ENCODE peak calls at places on chromosomes 4 and X, in seven cellular contexts. I, N, V, U, W, R and F are unnamed samples. For H3K4me1, the result is how much of the 10 kb centered on the place peaks cover.

GRCh38 chr4:103774326-103774725 is 54.5 kb upstream of the TACR3 start:
- DNase-seq in I (no peak), N (no peak), V (no peak), U (no peak), W (no peak), R (no peak), F (no peak)

GRCh38 chr4:48787031-48787430 is 7.0 kb upstream of the FRYL start:
- DNase-seq in I (no peak), N (no peak), V (no peak), U (peak), W (no peak), R (no peak), F (no peak)

GRCh38 chrX:16160729-16161128 is 6.6 kb upstream of the MAGEB17 start:
- DNase-seq in I (no peak), N (no peak), V (no peak), U (no peak), W (no peak), R (no peak), F (no peak)

GRCh38 chrX:84153538-84153937 is 34.5 kb downstream of the RPS6KA6 start:
- DNase-seq in I (no peak), N (no peak), V (no peak), U (no peak), W (no peak), R (no peak), F (no peak)

GRCh38 chr4:86961605-86962295 is 26.9 kb downstream of the AFF1 start:
- DNase-seq in I (peak), N (no peak), V (no peak), U (peak), W (no peak), R (no peak), F (peak)

GRCh38 chr4:78669453-78669852 is 106.7 kb upstream of the BMP2K start:
- DNase-seq in I (no peak), N (no peak), V (no peak), U (peak), W (no peak), R (no peak), F (peak)

GRCh38 chr4:174277433-174277832 is 6.0 kb downstream of the FBXO8 start:
- DNase-seq in I (no peak), N (no peak), V (no peak), U (no peak), W (no peak), R (no peak), F (no peak)

GRCh38 chrX:118271770-118272169 is 74.1 kb upstream of the WDR44 start:
- DNase-seq in I (no peak), N (no peak), V (no peak), U (no peak), W (no peak), R (no peak), F (peak)

GRCh38 chr4:48949086-48949485 is 37.0 kb upstream of the CWH43 start:
- DNase-seq in I (no peak), N (no peak), V (no peak), U (no peak), W (no peak), R (no peak), F (no peak)

GRCh38 chr4:111943796-111944203 is 201.5 kb upstream of the FAM241A start:
- DNase-seq in I (peak), N (peak), V (no peak), U (peak), W (peak), R (no peak), F (peak)

GRCh38 chr4:109334129-109334528 is 31.7 kb upstream of the COL25A1 start:
- DNase-seq in I (no peak), N (no peak), V (no peak), U (no peak), W (no peak), R (no peak), F (no peak)

GRCh38 chr4:110949516-110949915 is 326.6 kb upstream of the PITX2 start:
- DNase-seq in I (no peak), N (no peak), V (no peak), U (no peak), W (no peak), R (no peak), F (no peak)

GRCh38 chr4:99612704-99613103 is 38.1 kb downstream of the MTTP start:
- DNase-seq in I (peak), N (no peak), V (no peak), U (no peak), W (no peak), R (no peak), F (no peak)

GRCh38 chr4:174929346-174929745 is 11.2 kb downstream of the ADAM29 start:
- DNase-seq in I (no peak), N (no peak), V (no peak), U (peak), W (no peak), R (no peak), F (no peak)

GRCh38 chrX:108558217-108558616 is 118.6 kb downstream of the COL4A5 start:
- DNase-seq in I (no peak), N (no peak), V (no peak), U (no peak), W (no peak), R (no peak), F (no peak)

GRCh38 chrX:38970845-38971244 is 169.6 kb downstream of the MID1IP1 start:
- DNase-seq in I (no peak), N (no peak), V (no peak), U (no peak), W (no peak), R (no peak), F (no peak)

GRCh38 chrX:16612257-16612987 is 37.5 kb upstream of the S100G start:
- DNase-seq in I (no peak), N (no peak), V (no peak), U (no peak), W (no peak), R (no peak), F (no peak)

GRCh38 chr4:40856836-40857362 is 107.1 kb downstream of the NSUN7 start:
- DNase-seq in I (peak), N (peak), V (peak), U (peak), W (peak), R (peak), F (no peak)

GRCh38 chrX:20594985-20595384 is 328.3 kb upstream of the RPS6KA3 start:
- DNase-seq in I (no peak), N (no peak), V (no peak), U (no peak), W (peak), R (no peak), F (no peak)

GRCh38 chrX:13131511-13132137 is 87.2 kb upstream of the FAM9C start:
- DNase-seq in I (peak), N (no peak), V (no peak), U (no peak), W (no peak), R (no peak), F (peak)

GRCh38 chrX:63657821-63658220 is 127.2 kb downstream of the ARHGEF9 start:
- DNase-seq in I (peak), N (peak), V (peak), U (no peak), W (no peak), R (peak), F (no peak)

GRCh38 chrX:112760697-112761096 is 79.9 kb downstream of the AMOT start:
- DNase-seq in I (no peak), N (no peak), V (no peak), U (peak), W (no peak), R (no peak), F (peak)

GRCh38 chr4:187103351-187103750 is 379.7 kb upstream of the FAT1 start:
- DNase-seq in I (no peak), N (no peak), V (no peak), U (peak), W (no peak), R (no peak), F (no peak)

GRCh38 chrX:153926594-153926862 is 464 bp upstream of the ARHGAP4 start:
- DNase-seq in I (no peak), N (no peak), V (no peak), U (no peak), W (no peak), R (no peak), F (no peak)

GRCh38 chr4:8504279-8505007 is 63.9 kb downstream of the TRMT44 start:
- DNase-seq in I (peak), N (no peak), V (no peak), U (no peak), W (no peak), R (no peak), F (peak)

GRCh38 chr4:119286377-119287002 is 35.4 kb downstream of the FABP2 start:
- DNase-seq in I (peak), N (no peak), V (peak), U (peak), W (peak), R (no peak), F (peak)

GRCh38 chr4:101885574-101885973 is 95.0 kb downstream of the BANK1 start:
- DNase-seq in I (no peak), N (no peak), V (no peak), U (no peak), W (no peak), R (no peak), F (no peak)

GRCh38 chr4:169116270-169116901 is 106.3 kb upstream of the CBR4 start:
- DNase-seq in I (no peak), N (no peak), V (no peak), U (no peak), W (no peak), R (no peak), F (no peak)

GRCh38 chr4:112125416-112125815 is 19.8 kb upstream of the FAM241A start:
- DNase-seq in I (no peak), N (no peak), V (no peak), U (no peak), W (no peak), R (no peak), F (no peak)

GRCh38 chr4:145494666-145495065 is 13.0 kb downstream of the SMAD1 start:
- DNase-seq in I (no peak), N (no peak), V (no peak), U (peak), W (no peak), R (no peak), F (no peak)

GRCh38 chr4:3031357-3032064 is 42.8 kb downstream of the HTT-AS start:
- DNase-seq in I (peak), N (no peak), V (no peak), U (no peak), W (no peak), R (no peak), F (no peak)

GRCh38 chr4:82450966-82451755 is 20.8 kb downstream of the ENOPH1 start:
- DNase-seq in I (no peak), N (no peak), V (no peak), U (no peak), W (no peak), R (no peak), F (no peak)

GRCh38 chr4:7095611-7096155 is 27.8 kb upstream of the GRPEL1 start:
- DNase-seq in I (no peak), N (no peak), V (no peak), U (no peak), W (no peak), R (peak), F (no peak)

GRCh38 chrX:24242649-24243556 is 71.0 kb downstream of the SUPT20HL2 start:
- DNase-seq in I (peak), N (no peak), V (peak), U (peak), W (no peak), R (no peak), F (peak)

GRCh38 chr4:24858550-24858949 is 54.3 kb downstream of the CCDC149 start:
- DNase-seq in I (no peak), N (no peak), V (no peak), U (no peak), W (no peak), R (no peak), F (peak)

DNA sequence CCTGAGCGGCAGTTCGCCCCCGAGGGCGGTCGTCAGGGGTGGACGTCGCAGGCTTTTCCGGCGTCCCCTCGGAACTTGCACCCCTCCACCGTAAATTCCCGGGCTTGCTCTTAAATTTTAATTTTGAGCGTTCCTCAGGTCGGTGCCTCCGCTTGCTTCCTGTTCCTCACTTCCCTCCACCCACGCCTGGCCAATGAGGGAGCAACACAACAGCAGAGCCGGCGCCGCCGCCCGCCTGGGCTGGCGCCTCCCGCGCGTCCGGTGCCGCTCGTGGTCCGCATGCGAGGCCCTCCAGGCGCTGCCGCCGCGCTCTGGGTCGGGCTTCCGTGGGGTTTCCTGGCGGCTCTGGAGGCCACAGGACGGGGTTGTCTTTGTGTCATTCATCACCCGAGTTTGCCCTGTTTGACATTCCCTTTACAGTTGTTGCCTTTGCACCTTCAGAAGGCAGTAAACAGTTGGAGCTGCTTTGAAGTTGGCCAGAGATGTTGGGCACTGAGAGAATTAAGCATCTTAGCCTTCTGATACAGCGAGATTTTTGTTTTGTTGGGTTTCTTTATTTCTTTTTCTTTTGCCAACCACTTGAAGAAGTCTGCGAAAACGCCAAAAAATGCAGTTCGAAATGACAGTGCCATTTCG is 692 bp downstream of the SPCS3 start:
- DNase-seq in I (peak), N (no peak), V (peak), U (peak), W (peak), R (peak), F (peak)
- H3K27ac ChIP-seq in I (peak), N (peak), V (peak), U (peak), W (peak), R (peak), F (peak)

GRCh38 chr4:43241104-43241503 is 348.6 kb downstream of the GRXCR1 start:
- DNase-seq in I (no peak), N (no peak), V (no peak), U (no peak), W (no peak), R (no peak), F (no peak)
- H3K4me1 ChIP-seq in I (under half), N (under half), V (under half), U (under half), W (under half), R (under half), F (under half)

DNA sequence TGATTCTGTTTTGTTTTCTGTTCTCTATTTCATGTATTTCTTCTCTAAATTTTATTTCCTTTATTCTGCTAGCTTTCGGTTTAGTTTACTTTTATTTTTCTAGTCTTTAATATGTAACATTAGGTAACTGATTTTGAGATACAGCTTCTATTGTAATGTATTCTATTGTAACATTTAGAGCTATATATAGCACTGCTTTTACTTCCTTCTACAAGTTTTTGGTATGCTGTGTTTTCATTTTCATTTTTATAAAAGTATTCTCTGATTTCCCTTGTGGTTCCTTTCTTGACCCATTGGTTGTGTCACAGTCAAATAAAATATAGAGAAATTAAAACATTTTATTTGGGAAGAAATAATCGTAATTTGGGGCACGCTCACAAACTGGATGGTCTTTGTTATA is 13.9 kb upstream of the CT47A1 start:
- DNase-seq in I (no peak), N (no peak), V (no peak), U (no peak), W (no peak), R (no peak), F (no peak)
- H3K4me3 ChIP-seq in I (no peak), N (no peak), V (no peak), U (no peak), W (no peak), R (no peak), F (no peak)

DNA sequence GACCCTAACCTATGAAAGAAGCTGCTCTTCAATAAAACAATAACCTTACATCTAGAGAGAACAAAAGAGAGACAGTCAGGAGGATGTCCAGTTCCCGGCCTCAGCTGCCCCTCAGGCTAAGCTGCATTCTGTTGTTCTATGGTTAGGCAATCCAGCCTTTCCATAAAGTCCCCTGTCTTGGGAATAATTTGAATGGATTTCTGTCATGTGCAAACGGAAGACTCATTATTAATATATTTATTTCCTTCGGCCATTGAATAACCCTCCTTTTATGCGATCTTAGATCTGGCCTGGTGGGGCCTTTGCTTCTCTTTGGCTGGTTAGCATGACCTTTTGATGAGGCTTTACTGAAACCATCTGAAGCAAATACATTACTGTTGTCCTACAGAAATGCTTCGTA is 80.1 kb downstream of the ANKRD50 start:
- DNase-seq in I (no peak), N (no peak), V (no peak), U (no peak), W (no peak), R (no peak), F (no peak)
- H3K27ac ChIP-seq in I (peak), N (no peak), V (no peak), U (no peak), W (no peak), R (no peak), F (no peak)

GRCh38 chrX:2678583-2678982 is 12.5 kb upstream of the CD99 start:
- DNase-seq in I (no peak), N (no peak), V (no peak), U (no peak), W (no peak), R (no peak), F (no peak)

GRCh38 chrX:2677764-2678163 is 13.3 kb upstream of the CD99 start:
- DNase-seq in I (peak), N (no peak), V (peak), U (no peak), W (no peak), R (peak), F (peak)

GRCh38 chrX:2676794-2677675 is 14.1 kb upstream of the CD99 start:
- DNase-seq in I (no peak), N (no peak), V (no peak), U (no peak), W (no peak), R (no peak), F (no peak)

GRCh38 chrX:2680486-2681348 is 10.4 kb upstream of the CD99 start:
- DNase-seq in I (no peak), N (no peak), V (no peak), U (no peak), W (no peak), R (no peak), F (no peak)

DNA sequence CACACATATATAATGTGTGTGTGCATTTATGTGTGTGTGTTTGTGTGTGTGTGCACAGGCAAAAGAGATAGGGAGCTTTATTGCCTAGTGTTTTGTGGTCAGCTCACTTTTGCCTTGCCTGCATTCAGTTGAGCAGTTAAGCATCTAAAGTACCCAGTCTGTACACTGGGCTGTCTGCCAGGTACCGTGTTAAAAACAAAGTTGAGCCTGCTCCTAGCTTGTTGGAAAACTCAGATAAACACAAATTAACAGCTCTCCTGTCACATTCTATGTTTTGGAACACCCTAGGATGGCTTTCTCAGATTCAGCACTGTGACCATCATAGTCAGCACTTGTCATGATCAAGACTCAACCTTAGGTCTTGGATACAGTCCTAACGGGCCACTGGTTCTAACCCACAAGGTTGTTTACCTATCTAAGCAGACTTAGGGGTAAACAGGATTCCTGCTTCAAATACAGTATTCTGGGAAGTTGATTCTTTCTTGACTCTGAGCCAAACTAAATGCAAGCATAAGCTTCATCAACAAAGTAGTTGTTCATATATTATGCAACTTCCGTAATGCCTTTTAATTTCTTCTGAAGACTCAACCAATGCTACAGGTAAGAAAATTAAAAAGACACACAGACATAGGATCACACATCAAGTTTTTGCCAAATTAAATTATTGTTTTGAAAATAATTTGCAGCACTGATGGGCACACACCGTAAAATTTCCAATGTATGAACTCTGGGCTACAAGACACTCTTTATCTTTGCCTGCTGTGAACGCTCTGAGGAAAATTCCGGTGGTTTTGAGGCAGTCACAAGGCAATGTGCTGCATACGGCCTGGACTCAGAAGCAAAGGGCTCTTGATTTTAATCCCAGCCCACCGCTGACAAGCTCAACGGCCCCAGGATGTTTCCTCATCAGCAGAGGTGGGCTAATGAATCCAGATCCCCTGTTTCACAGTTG is 11.3 kb upstream of the CD99 start:
- DNase-seq in I (no peak), N (no peak), V (no peak), U (no peak), W (no peak), R (no peak), F (peak)
- H3K4me1 ChIP-seq in I (under half), N (under half), V (under half), U (under half), W (under half), R (under half), F (under half)